ENCODE peak calls at places on chromosomes 2 and 18, in five cellular contexts. One of them, this sample, is unnamed.

GRCh38 chr2:85385746-85386145 is 24.4 kb downstream of the CAPG start:
- DNase-seq in IMR-90: no peak
- DNase-seq in A549: no peak
- DNase-seq in K562: no peak
- DNase-seq in H1: no peak
- DNase-seq in this sample: no peak

GRCh38 chr2:168699834-168700417 is 102.5 kb upstream of the NOSTRIN start:
- DNase-seq in H1: no peak
- DNase-seq in A549: no peak
- DNase-seq in IMR-90: peak; percentile 87
- DNase-seq in K562: no peak
- DNase-seq in this sample: peak; percentile 29

GRCh38 chr2:7725132-7725849 is 808.1 kb downstream of the RNF144A start:
- DNase-seq in IMR-90: peak; percentile 26
- DNase-seq in K562: no peak
- DNase-seq in H1: no peak
- DNase-seq in A549: no peak
- DNase-seq in this sample: no peak

GRCh38 chr2:132421198-132421780 is 4.7 kb downstream of the GPR39 start:
- DNase-seq in H1: no peak
- DNase-seq in A549: no peak
- DNase-seq in K562: no peak
- DNase-seq in IMR-90: peak; percentile 30
- DNase-seq in this sample: no peak

GRCh38 chr2:144374163-144374661 is 145.7 kb downstream of the ZEB2 start:
- DNase-seq in IMR-90: peak; percentile 53
- DNase-seq in A549: no peak
- DNase-seq in K562: no peak
- DNase-seq in H1: no peak
- DNase-seq in this sample: no peak

GRCh38 chr2:181805228-181806038 is 86.1 kb upstream of the ITPRID2 start:
- DNase-seq in K562: no peak
- DNase-seq in IMR-90: peak; percentile 74
- DNase-seq in A549: no peak
- DNase-seq in H1: no peak
- DNase-seq in this sample: no peak

GRCh38 chr2:9570182-9571060 is 14.8 kb upstream of the ADAM17 start:
- DNase-seq in A549: no peak
- DNase-seq in IMR-90: no peak
- DNase-seq in K562: no peak
- DNase-seq in H1: no peak
- DNase-seq in this sample: peak; percentile 25

GRCh38 chr2:75654012-75654411 is 7.4 kb downstream of the MRPL19 start:
- DNase-seq in IMR-90: no peak
- DNase-seq in A549: no peak
- DNase-seq in H1: no peak
- DNase-seq in K562: no peak
- DNase-seq in this sample: no peak

GRCh38 chr2:86622878-86623548 is 652 bp downstream of the RNF103 start:
- DNase-seq in K562: peak; percentile 76
- DNase-seq in H1: peak; percentile 66
- DNase-seq in A549: peak; percentile 53
- DNase-seq in IMR-90: no peak
- DNase-seq in this sample: no peak

GRCh38 chr2:199306116-199306515 is 151.6 kb downstream of the SATB2 start:
- DNase-seq in IMR-90: no peak
- DNase-seq in H1: no peak
- DNase-seq in A549: no peak
- DNase-seq in K562: no peak
- DNase-seq in this sample: no peak

GRCh38 chr2:232304236-232304635 is 74.3 kb upstream of the ALPP start:
- DNase-seq in K562: no peak
- DNase-seq in IMR-90: no peak
- DNase-seq in A549: no peak
- DNase-seq in H1: no peak
- DNase-seq in this sample: peak; percentile 69

GRCh38 chr2:152336854-152337510 is 2.0 kb downstream of the FMNL2 start:
- DNase-seq in K562: no peak
- DNase-seq in A549: no peak
- DNase-seq in H1: peak; percentile 58
- DNase-seq in IMR-90: peak; percentile 53
- DNase-seq in this sample: no peak

GRCh38 chr2:170818294-170819104 is 1.8 kb downstream of the GAD1 start:
- DNase-seq in H1: peak; percentile 78
- DNase-seq in K562: no peak
- DNase-seq in A549: no peak
- DNase-seq in IMR-90: no peak
- DNase-seq in this sample: no peak

GRCh38 chr2:172403881-172404470 is 23.4 kb upstream of the ITGA6 start:
- DNase-seq in H1: no peak
- DNase-seq in A549: no peak
- DNase-seq in IMR-90: no peak
- DNase-seq in K562: no peak
- DNase-seq in this sample: no peak

GRCh38 chr18:61694236-61694635 is 198.6 kb downstream of the RNF152 start:
- DNase-seq in K562: no peak
- DNase-seq in H1: no peak
- DNase-seq in A549: no peak
- DNase-seq in IMR-90: no peak
- DNase-seq in this sample: no peak

GRCh38 chr2:85133751-85134254 is 611 bp downstream of the TCF7L1 start:
- DNase-seq in H1: peak; percentile 71
- DNase-seq in A549: peak; percentile 75
- DNase-seq in IMR-90: peak; percentile 46
- DNase-seq in K562: no peak
- DNase-seq in this sample: no peak

GRCh38 chr18:3620146-3621119 is 170.5 kb downstream of the TGIF1 start:
- DNase-seq in H1: no peak
- DNase-seq in K562: peak; percentile 53
- DNase-seq in IMR-90: no peak
- DNase-seq in A549: no peak
- DNase-seq in this sample: peak; percentile 46

GRCh38 chr18:58176915-58177717 is 133.1 kb downstream of the NEDD4L start:
- DNase-seq in K562: no peak
- DNase-seq in A549: no peak
- DNase-seq in IMR-90: peak; percentile 95
- DNase-seq in H1: peak; percentile 43
- DNase-seq in this sample: no peak

GRCh38 chr2:215790548-215791421 is 222.6 kb downstream of the MREG start:
- DNase-seq in K562: no peak
- DNase-seq in IMR-90: no peak
- DNase-seq in A549: no peak
- DNase-seq in H1: no peak
- DNase-seq in this sample: no peak

GRCh38 chr2:220043993-220044335 is 416.5 kb downstream of the SLC4A3 start:
- DNase-seq in H1: no peak
- DNase-seq in A549: no peak
- DNase-seq in K562: no peak
- DNase-seq in IMR-90: no peak
- DNase-seq in this sample: no peak

GRCh38 chr18:76447268-76447890 is 47.7 kb downstream of the ZNF516 start:
- DNase-seq in K562: no peak
- DNase-seq in H1: no peak
- DNase-seq in IMR-90: no peak
- DNase-seq in A549: no peak
- DNase-seq in this sample: no peak

GRCh38 chr18:13165636-13166423 is 52.7 kb upstream of the LDLRAD4 start:
- DNase-seq in IMR-90: no peak
- DNase-seq in A549: no peak
- DNase-seq in K562: no peak
- DNase-seq in H1: no peak
- DNase-seq in this sample: no peak

GRCh38 chr2:219131327-219131726 is 29.3 kb downstream of the NHEJ1 start:
- DNase-seq in K562: no peak
- DNase-seq in H1: no peak
- DNase-seq in IMR-90: no peak
- DNase-seq in A549: no peak
- DNase-seq in this sample: peak; percentile 36

GRCh38 chr2:16031055-16031847 is 90.9 kb downstream of the MYCN start:
- DNase-seq in A549: no peak
- DNase-seq in IMR-90: no peak
- DNase-seq in H1: no peak
- DNase-seq in K562: no peak
- DNase-seq in this sample: no peak

GRCh38 chr2:171386627-171387026 is 47.2 kb downstream of the METTL8 start:
- DNase-seq in A549: no peak
- DNase-seq in H1: peak; percentile 50
- DNase-seq in IMR-90: no peak
- DNase-seq in K562: no peak
- DNase-seq in this sample: no peak

GRCh38 chr2:174859563-174860169 is 95.4 kb upstream of the CHRNA1 start:
- DNase-seq in H1: no peak
- DNase-seq in IMR-90: no peak
- DNase-seq in A549: no peak
- DNase-seq in K562: no peak
- DNase-seq in this sample: no peak

GRCh38 chr2:136423516-136423996 is 305.6 kb upstream of the CXCR4 start:
- DNase-seq in K562: peak; percentile 75
- DNase-seq in A549: peak; percentile 43
- DNase-seq in IMR-90: peak; percentile 47
- DNase-seq in H1: peak; percentile 92
- DNase-seq in this sample: peak; percentile 61

GRCh38 chr2:172097557-172098131 is 5.1 kb downstream of the DLX2 start:
- DNase-seq in K562: peak; percentile 39
- DNase-seq in IMR-90: no peak
- DNase-seq in H1: peak; percentile 48
- DNase-seq in A549: no peak
- DNase-seq in this sample: no peak

GRCh38 chr18:6672909-6673308 is 56.6 kb upstream of the ARHGAP28 start:
- DNase-seq in H1: no peak
- DNase-seq in IMR-90: no peak
- DNase-seq in A549: no peak
- DNase-seq in K562: no peak
- DNase-seq in this sample: no peak

GRCh38 chr2:27123302-27124150 is at the start of gene ABHD1:
- DNase-seq in IMR-90: no peak
- DNase-seq in H1: peak; percentile 85
- DNase-seq in A549: peak; percentile 69
- DNase-seq in K562: peak; percentile 91
- DNase-seq in this sample: peak; percentile 59

DNA sequence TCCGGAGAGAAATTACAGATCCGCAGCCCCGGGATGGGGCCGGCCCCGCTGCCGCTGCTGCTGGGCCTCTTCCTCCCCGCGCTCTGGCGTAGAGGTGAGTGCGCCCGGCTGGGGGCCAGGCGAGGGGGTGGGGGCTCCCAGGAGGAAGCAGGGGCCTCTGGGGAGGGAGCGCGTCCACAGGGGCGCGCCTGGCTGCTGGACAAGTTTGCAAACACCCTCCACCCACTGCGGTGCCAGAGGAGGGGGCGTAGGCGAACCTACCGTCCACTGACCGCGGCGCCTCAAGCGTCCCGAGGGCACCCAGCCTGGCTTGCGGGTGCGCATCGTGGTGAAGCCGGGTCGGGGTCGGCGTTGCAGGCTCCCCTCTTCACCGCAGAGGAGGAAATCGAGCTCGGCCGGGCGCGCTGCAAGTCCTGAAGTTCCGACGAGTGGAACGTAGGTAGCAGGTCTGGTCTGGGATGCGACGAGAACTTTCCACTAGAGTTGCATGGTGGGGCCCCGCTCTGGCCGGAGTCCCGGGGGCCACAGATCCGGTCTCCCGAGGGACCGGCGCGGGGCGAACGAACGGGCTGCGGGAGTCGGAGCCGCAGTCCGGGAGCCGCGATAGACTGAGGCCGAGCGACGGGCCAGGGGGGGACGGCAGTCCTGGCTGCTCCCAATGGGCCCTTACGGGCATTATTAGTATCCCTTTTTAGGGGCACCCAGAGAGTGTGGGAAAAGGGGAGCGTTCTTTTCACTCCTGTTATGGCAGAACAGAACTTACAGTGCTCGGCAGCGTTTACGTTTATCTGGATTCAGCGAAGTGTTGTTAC is 502 bp downstream of the MERTK start:
- DNase-seq in IMR-90: no peak
- DNase-seq in K562: no peak
- DNase-seq in A549: no peak
- DNase-seq in H1: no peak
- DNase-seq in this sample: no peak
- TF ChIP-seq MAFK in IMR-90: no peak
- TF ChIP-seq MAFK in K562: no peak
- TF ChIP-seq MAFK in A549: no peak
- TF ChIP-seq MAFK in H1: no peak
- TF ChIP-seq MAFK in this sample: no peak

GRCh38 chr2:128638311-128638710 is 319.6 kb upstream of the HS6ST1 start:
- DNase-seq in A549: no peak
- DNase-seq in K562: no peak
- DNase-seq in H1: peak; percentile 52
- DNase-seq in IMR-90: no peak
- DNase-seq in this sample: no peak

GRCh38 chr2:128638741-128639477 is 320.2 kb upstream of the HS6ST1 start:
- DNase-seq in H1: peak; percentile 85
- DNase-seq in IMR-90: no peak
- DNase-seq in K562: no peak
- DNase-seq in A549: no peak
- DNase-seq in this sample: no peak

GRCh38 chr2:128636802-128637147 is 318.1 kb upstream of the HS6ST1 start:
- DNase-seq in A549: no peak
- DNase-seq in H1: peak; percentile 38
- DNase-seq in K562: no peak
- DNase-seq in IMR-90: no peak
- DNase-seq in this sample: no peak

GRCh38 chr2:128639693-128640092 is 321.0 kb upstream of the HS6ST1 start:
- DNase-seq in H1: no peak
- DNase-seq in K562: no peak
- DNase-seq in IMR-90: no peak
- DNase-seq in A549: no peak
- DNase-seq in this sample: no peak

GRCh38 chr2:128637481-128638155 is 318.9 kb upstream of the HS6ST1 start:
- DNase-seq in K562: no peak
- DNase-seq in H1: peak; percentile 33
- DNase-seq in A549: no peak
- DNase-seq in IMR-90: no peak
- DNase-seq in this sample: no peak
- TF ChIP-seq MAFK in K562: no peak
- TF ChIP-seq MAFK in H1: no peak
- TF ChIP-seq MAFK in A549: no peak
- TF ChIP-seq MAFK in IMR-90: no peak
- TF ChIP-seq MAFK in this sample: no peak

DNA sequence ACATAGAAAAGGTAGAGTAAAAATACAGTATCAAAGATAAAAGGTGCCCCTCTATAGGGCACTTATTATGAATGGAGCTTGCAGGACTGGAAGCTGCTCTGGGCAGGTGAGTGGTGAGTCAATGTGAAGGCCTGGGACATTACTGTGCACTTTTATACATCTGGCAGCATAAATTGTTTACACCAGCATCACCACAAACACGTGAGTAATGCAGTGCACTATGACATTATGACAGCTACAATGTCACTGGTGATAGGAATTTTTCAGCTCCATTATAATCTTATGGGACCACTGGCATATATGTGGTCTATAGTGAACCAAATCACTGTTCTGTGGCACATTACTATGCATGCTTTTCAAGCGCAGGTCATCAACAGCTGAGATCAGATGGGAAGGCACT is 48.1 kb downstream of the TPGS2 start:
- DNase-seq in K562: no peak
- DNase-seq in A549: no peak
- DNase-seq in IMR-90: peak; percentile 73
- DNase-seq in H1: no peak
- DNase-seq in this sample: no peak
- TF ChIP-seq MAFK in K562: no peak
- TF ChIP-seq MAFK in A549: no peak
- TF ChIP-seq MAFK in IMR-90: no peak
- TF ChIP-seq MAFK in H1: no peak
- TF ChIP-seq MAFK in this sample: no peak

GRCh38 chr2:63673865-63674533 is 85.2 kb downstream of the MDH1 start:
- DNase-seq in H1: no peak
- DNase-seq in K562: no peak
- DNase-seq in A549: no peak
- DNase-seq in IMR-90: no peak
- DNase-seq in this sample: no peak
- TF ChIP-seq MAFK in H1: no peak
- TF ChIP-seq MAFK in K562: no peak
- TF ChIP-seq MAFK in A549: no peak
- TF ChIP-seq MAFK in IMR-90: no peak
- TF ChIP-seq MAFK in this sample: no peak

This sample was measured in HepG2.